ENCODE peak calls at places on chromosomes 12 and 14, in seven cellular contexts. F, T, B, Z, S, C and G are unnamed samples.

GRCh38 chr12:117139025-117139717 is 40.0 kb upstream of the TESC start:
- DNase-seq in F (no peak), T (no peak), B (no peak), Z (no peak), S (no peak), C (no peak), G (no peak)

GRCh38 chr12:64631197-64631596 is 20.9 kb downstream of the RASSF3 start:
- DNase-seq in F (no peak), T (no peak), B (no peak), Z (no peak), S (no peak), C (no peak), G (no peak)

GRCh38 chr12:115774148-115774905 is 503.2 kb downstream of the MED13L start:
- DNase-seq in F (no peak), T (no peak), B (no peak), Z (no peak), S (peak; percentile 43), C (no peak), G (no peak)

GRCh38 chr12:12282761-12283160 is 15.9 kb upstream of the LRP6 start:
- DNase-seq in F (no peak), T (peak; percentile 74), B (no peak), Z (no peak), S (no peak), C (no peak), G (no peak)

GRCh38 chr12:124855275-124855957 is 8.2 kb downstream of the SCARB1 start:
- DNase-seq in F (no peak), T (no peak), B (no peak), Z (no peak), S (no peak), C (no peak), G (no peak)

GRCh38 chr12:24409868-24410267 is 460.4 kb upstream of the SOX5 start:
- DNase-seq in F (no peak), T (no peak), B (no peak), Z (no peak), S (no peak), C (no peak), G (no peak)

GRCh38 chr12:121388421-121388981 is 11.4 kb upstream of the RNF34 start:
- DNase-seq in F (no peak), T (peak; percentile 82), B (no peak), Z (no peak), S (no peak), C (no peak), G (no peak)

GRCh38 chr12:2963760-2964292 is 4.6 kb downstream of the TEAD4 start:
- DNase-seq in F (no peak), T (no peak), B (peak; percentile 81), Z (no peak), S (no peak), C (no peak), G (no peak)

GRCh38 chr12:69580074-69580473 is 5.2 kb upstream of the CCT2 start:
- DNase-seq in F (no peak), T (no peak), B (peak; percentile 10), Z (no peak), S (no peak), C (no peak), G (no peak)

GRCh38 chr12:63877693-63878092 is 33.2 kb downstream of the SRGAP1 start:
- DNase-seq in F (no peak), T (no peak), B (no peak), Z (no peak), S (no peak), C (no peak), G (no peak)

DNA sequence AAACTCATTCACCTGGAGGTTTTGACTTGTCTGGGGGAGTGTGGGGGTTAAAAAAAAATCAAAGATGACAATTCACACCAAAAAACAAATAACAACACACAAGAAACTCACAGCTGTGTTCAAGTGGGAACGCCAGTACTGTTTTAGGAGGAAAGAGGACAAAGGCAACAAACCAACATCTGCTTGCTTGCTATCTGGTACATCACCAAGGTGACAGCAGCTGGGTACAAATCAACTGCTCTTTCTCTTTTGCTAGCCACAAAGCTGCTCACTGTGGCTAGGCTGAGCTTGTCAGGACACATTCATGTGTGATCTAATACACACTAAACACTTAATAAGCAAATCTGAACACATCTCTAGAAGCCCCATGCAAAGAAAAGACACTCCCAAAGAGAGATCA is 128.0 kb upstream of the RAP1B start:
- DNase-seq in F (no peak), T (no peak), B (no peak), Z (no peak), S (no peak), C (no peak), G (no peak)
- TF ChIP-seq EZH2phosphoT487 in F (no peak), T (no peak), B (no peak), Z (no peak), S (no peak), C (no peak), G (no peak)

GRCh38 chr12:57835366-57836288 is 10.9 kb downstream of the CTDSP2 start:
- DNase-seq in F (no peak), T (peak; percentile 49), B (no peak), Z (no peak), S (no peak), C (no peak), G (no peak)
- H4K20me1 ChIP-seq in F (peaks cover 100% of the 10 kb centered on the region), T (peaks cover 62% of the 10 kb centered on the region), B (peaks cover 27% of the 10 kb centered on the region), Z (peaks cover 37% of the 10 kb centered on the region), S (no peaks in the 10 kb centered on the region), C (peaks cover 99% of the 10 kb centered on the region), G (peaks cover 99% of the 10 kb centered on the region)

GRCh38 chr14:105092124-105092911 is 27.1 kb upstream of the GPR132 start:
- DNase-seq in F (peak; percentile 26), T (peak; percentile 61), B (peak; percentile 41), Z (no peak), S (no peak), C (peak; percentile 72), G (peak; percentile 79)
- H2AFZ ChIP-seq in F (no peak overlapping the region), T (peak overlapping the region; percentile 67), B (peak overlapping the region; percentile 84), Z (no peak overlapping the region), S (no peak overlapping the region), C (no peak overlapping the region), G (peak overlapping the region; percentile 58)

GRCh38 chr12:119266963-119267362 is 67.6 kb upstream of the CCDC60 start:
- DNase-seq in F (no peak), T (no peak), B (peak; percentile 62), Z (no peak), S (no peak), C (no peak), G (no peak)
- TF ChIP-seq EZH2phosphoT487 in F (no peak), T (no peak), B (no peak), Z (no peak), S (no peak), C (no peak), G (no peak)

GRCh38 chr14:34359423-34360120 is 102.5 kb downstream of the SPTSSA start:
- DNase-seq in F (peak; percentile 5), T (no peak), B (no peak), Z (no peak), S (no peak), C (no peak), G (no peak)

GRCh38 chr14:34356267-34356660 is 105.8 kb downstream of the SPTSSA start:
- DNase-seq in F (no peak), T (peak; percentile 28), B (no peak), Z (no peak), S (no peak), C (no peak), G (no peak)

GRCh38 chr14:34354556-34354955 is 107.5 kb downstream of the SPTSSA start:
- DNase-seq in F (no peak), T (no peak), B (no peak), Z (no peak), S (no peak), C (no peak), G (no peak)

GRCh38 chr14:34350903-34351302 is 111.1 kb downstream of the SPTSSA start:
- DNase-seq in F (no peak), T (no peak), B (no peak), Z (no peak), S (no peak), C (no peak), G (no peak)

GRCh38 chr14:34355584-34356266 is 106.3 kb downstream of the SPTSSA start:
- DNase-seq in F (no peak), T (peak; percentile 88), B (no peak), Z (no peak), S (no peak), C (peak; percentile 26), G (no peak)
- H4K20me1 ChIP-seq in F (no peaks in the 10 kb centered on the region), T (no peaks in the 10 kb centered on the region), B (no peaks in the 10 kb centered on the region), Z (no peaks in the 10 kb centered on the region), S (no peaks in the 10 kb centered on the region), C (no peaks in the 10 kb centered on the region), G (no peaks in the 10 kb centered on the region)

DNA sequence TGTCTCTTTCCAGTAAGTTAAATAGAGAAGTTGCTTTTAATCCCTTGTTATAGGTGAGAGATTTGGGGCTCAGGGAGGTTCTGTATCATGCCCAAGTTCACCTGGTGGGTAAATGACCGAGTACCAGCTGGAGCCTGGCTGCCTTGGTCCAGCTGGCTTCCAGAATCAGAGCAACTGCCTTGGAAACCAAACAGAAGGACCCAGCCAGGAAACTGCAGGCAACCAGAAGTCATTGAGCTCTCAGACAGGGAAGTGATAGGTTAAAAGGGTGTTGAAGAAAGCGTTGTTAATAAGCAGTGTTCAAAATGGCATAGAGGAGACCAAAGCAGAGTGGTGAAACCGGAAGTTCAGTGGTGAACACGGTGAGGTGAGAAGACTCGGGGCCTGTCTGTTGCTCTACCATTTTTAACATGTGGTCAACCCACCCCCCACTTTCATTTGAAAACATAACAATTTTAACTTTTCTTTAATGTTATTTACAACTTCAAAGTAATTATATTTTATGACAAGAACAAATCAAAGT is 54.9 kb downstream of the PLEKHG7 start:
- DNase-seq in F (no peak), T (no peak), B (no peak), Z (peak; percentile 9), S (no peak), C (no peak), G (no peak)
- H2AFZ ChIP-seq in F (no peak overlapping the region), T (no peak overlapping the region), B (no peak overlapping the region), Z (peak overlapping the region; percentile 5), S (no peak overlapping the region), C (no peak overlapping the region), G (no peak overlapping the region)